ENCODE peak calls at places on chromosomes 3 and 15, in nine cellular contexts. One of them, this sample, is unnamed. For H3K4me1, the result is how much of the 10 kb centered on the place peaks cover.

GRCh38 chr3:79002465-79003372 is 765.1 kb downstream of the ROBO1 start:
- DNase-seq in kidney: no peak
- DNase-seq in heart left ventricle: no peak
- DNase-seq in A549: no peak
- DNase-seq in Peyer's patch: no peak
- DNase-seq in body of pancreas: no peak
- DNase-seq in CD8-positive, alpha-beta T cell: no peak
- DNase-seq in fibroblast of lung: no peak
- DNase-seq in hepatocyte: no peak
- DNase-seq in this sample: no peak

GRCh38 chr15:100373037-100373896 is 31.5 kb upstream of the ADAMTS17 start:
- DNase-seq in heart left ventricle: no peak
- DNase-seq in hepatocyte: peak
- DNase-seq in kidney: no peak
- DNase-seq in A549: no peak
- DNase-seq in fibroblast of lung: no peak
- DNase-seq in Peyer's patch: no peak
- DNase-seq in body of pancreas: peak
- DNase-seq in CD8-positive, alpha-beta T cell: no peak
- DNase-seq in this sample: no peak

GRCh38 chr3:8506611-8507061 is 5.0 kb downstream of the LMCD1 start:
- DNase-seq in Peyer's patch: no peak
- DNase-seq in A549: no peak
- DNase-seq in body of pancreas: no peak
- DNase-seq in CD8-positive, alpha-beta T cell: no peak
- DNase-seq in fibroblast of lung: peak
- DNase-seq in kidney: no peak
- DNase-seq in hepatocyte: no peak
- DNase-seq in heart left ventricle: no peak
- DNase-seq in this sample: no peak

GRCh38 chr15:50857763-50858162 is 50.7 kb upstream of the AP4E1 start:
- DNase-seq in body of pancreas: no peak
- DNase-seq in CD8-positive, alpha-beta T cell: no peak
- DNase-seq in heart left ventricle: no peak
- DNase-seq in kidney: no peak
- DNase-seq in Peyer's patch: no peak
- DNase-seq in A549: no peak
- DNase-seq in hepatocyte: peak
- DNase-seq in fibroblast of lung: no peak
- DNase-seq in this sample: no peak

GRCh38 chr3:85801955-85802354 is 843.2 kb downstream of the CADM2 start:
- DNase-seq in body of pancreas: no peak
- DNase-seq in heart left ventricle: no peak
- DNase-seq in CD8-positive, alpha-beta T cell: no peak
- DNase-seq in fibroblast of lung: peak
- DNase-seq in Peyer's patch: no peak
- DNase-seq in A549: peak
- DNase-seq in hepatocyte: peak
- DNase-seq in kidney: no peak
- DNase-seq in this sample: no peak

GRCh38 chr3:190384241-190384863 is 3.6 kb upstream of the CLDN16 start:
- DNase-seq in heart left ventricle: peak
- DNase-seq in kidney: no peak
- DNase-seq in hepatocyte: peak
- DNase-seq in A549: peak
- DNase-seq in fibroblast of lung: peak
- DNase-seq in Peyer's patch: no peak
- DNase-seq in body of pancreas: peak
- DNase-seq in CD8-positive, alpha-beta T cell: no peak
- DNase-seq in this sample: peak

GRCh38 chr3:177553586-177553985 is 356.3 kb upstream of the TBL1XR1 start:
- DNase-seq in Peyer's patch: no peak
- DNase-seq in fibroblast of lung: no peak
- DNase-seq in hepatocyte: no peak
- DNase-seq in CD8-positive, alpha-beta T cell: no peak
- DNase-seq in body of pancreas: no peak
- DNase-seq in kidney: no peak
- DNase-seq in heart left ventricle: no peak
- DNase-seq in A549: no peak
- DNase-seq in this sample: no peak

GRCh38 chr3:176202652-176203051 is 994.6 kb downstream of the TBL1XR1 start:
- DNase-seq in body of pancreas: no peak
- DNase-seq in kidney: no peak
- DNase-seq in CD8-positive, alpha-beta T cell: no peak
- DNase-seq in Peyer's patch: no peak
- DNase-seq in A549: no peak
- DNase-seq in fibroblast of lung: no peak
- DNase-seq in heart left ventricle: no peak
- DNase-seq in hepatocyte: no peak
- DNase-seq in this sample: no peak

GRCh38 chr15:98530570-98530969 is 117.8 kb upstream of the IGF1R start:
- DNase-seq in A549: no peak
- DNase-seq in hepatocyte: no peak
- DNase-seq in heart left ventricle: no peak
- DNase-seq in CD8-positive, alpha-beta T cell: no peak
- DNase-seq in fibroblast of lung: no peak
- DNase-seq in Peyer's patch: no peak
- DNase-seq in body of pancreas: no peak
- DNase-seq in kidney: no peak
- DNase-seq in this sample: no peak

GRCh38 chr3:8769088-8769822 is at the start of gene OXTR:
- DNase-seq in fibroblast of lung: peak
- DNase-seq in heart left ventricle: peak
- DNase-seq in CD8-positive, alpha-beta T cell: peak
- DNase-seq in hepatocyte: peak
- DNase-seq in kidney: peak
- DNase-seq in Peyer's patch: no peak
- DNase-seq in A549: peak
- DNase-seq in body of pancreas: peak
- DNase-seq in this sample: no peak

GRCh38 chr3:57654214-57654613 is 38.7 kb downstream of the DENND6A start:
- DNase-seq in A549: no peak
- DNase-seq in fibroblast of lung: no peak
- DNase-seq in CD8-positive, alpha-beta T cell: no peak
- DNase-seq in kidney: no peak
- DNase-seq in body of pancreas: no peak
- DNase-seq in heart left ventricle: no peak
- DNase-seq in hepatocyte: no peak
- DNase-seq in Peyer's patch: no peak
- DNase-seq in this sample: no peak

GRCh38 chr3:45917146-45917885 is 25.9 kb upstream of the CXCR6 start:
- DNase-seq in CD8-positive, alpha-beta T cell: no peak
- DNase-seq in heart left ventricle: no peak
- DNase-seq in body of pancreas: no peak
- DNase-seq in Peyer's patch: no peak
- DNase-seq in kidney: no peak
- DNase-seq in A549: no peak
- DNase-seq in fibroblast of lung: no peak
- DNase-seq in hepatocyte: no peak
- DNase-seq in this sample: no peak

GRCh38 chr3:112121577-112122547 is 11.2 kb downstream of the GCSAM start:
- DNase-seq in hepatocyte: no peak
- DNase-seq in kidney: no peak
- DNase-seq in body of pancreas: no peak
- DNase-seq in A549: no peak
- DNase-seq in heart left ventricle: no peak
- DNase-seq in Peyer's patch: no peak
- DNase-seq in CD8-positive, alpha-beta T cell: no peak
- DNase-seq in fibroblast of lung: no peak
- DNase-seq in this sample: no peak

GRCh38 chr15:51737538-51738305 is at the start of gene LYSMD2:
- DNase-seq in Peyer's patch: peak
- DNase-seq in A549: peak
- DNase-seq in CD8-positive, alpha-beta T cell: peak
- DNase-seq in fibroblast of lung: peak
- DNase-seq in heart left ventricle: peak
- DNase-seq in hepatocyte: peak
- DNase-seq in body of pancreas: peak
- DNase-seq in kidney: peak
- DNase-seq in this sample: no peak

GRCh38 chr15:33091983-33092688 is 102.4 kb downstream of the FMN1 start:
- DNase-seq in fibroblast of lung: no peak
- DNase-seq in hepatocyte: no peak
- DNase-seq in kidney: no peak
- DNase-seq in body of pancreas: no peak
- DNase-seq in Peyer's patch: peak
- DNase-seq in heart left ventricle: no peak
- DNase-seq in CD8-positive, alpha-beta T cell: no peak
- DNase-seq in A549: no peak
- DNase-seq in this sample: no peak

GRCh38 chr15:81291916-81292424 is 32.0 kb downstream of the STARD5 start:
- DNase-seq in Peyer's patch: no peak
- DNase-seq in fibroblast of lung: no peak
- DNase-seq in hepatocyte: no peak
- DNase-seq in A549: no peak
- DNase-seq in kidney: no peak
- DNase-seq in CD8-positive, alpha-beta T cell: no peak
- DNase-seq in body of pancreas: no peak
- DNase-seq in heart left ventricle: no peak
- DNase-seq in this sample: no peak
- H3K4me1 ChIP-seq in Peyer's patch: under half
- H3K4me1 ChIP-seq in fibroblast of lung: under half
- H3K4me1 ChIP-seq in hepatocyte: under half
- H3K4me1 ChIP-seq in A549: under half
- H3K4me1 ChIP-seq in kidney: under half
- H3K4me1 ChIP-seq in CD8-positive, alpha-beta T cell: half or more
- H3K4me1 ChIP-seq in body of pancreas: under half
- H3K4me1 ChIP-seq in heart left ventricle: under half
- H3K4me1 ChIP-seq in this sample: under half

GRCh38 chr3:53668872-53669271 is 174.5 kb downstream of the CACNA1D start:
- DNase-seq in Peyer's patch: no peak
- DNase-seq in body of pancreas: no peak
- DNase-seq in kidney: no peak
- DNase-seq in heart left ventricle: no peak
- DNase-seq in fibroblast of lung: no peak
- DNase-seq in CD8-positive, alpha-beta T cell: no peak
- DNase-seq in A549: no peak
- DNase-seq in hepatocyte: no peak
- DNase-seq in this sample: no peak
- TF ChIP-seq CTCF in Peyer's patch: no peak
- TF ChIP-seq CTCF in body of pancreas: no peak
- TF ChIP-seq CTCF in kidney: peak
- TF ChIP-seq CTCF in heart left ventricle: peak
- TF ChIP-seq CTCF in fibroblast of lung: peak
- TF ChIP-seq CTCF in CD8-positive, alpha-beta T cell: no peak
- TF ChIP-seq CTCF in A549: no peak
- TF ChIP-seq CTCF in hepatocyte: peak
- TF ChIP-seq CTCF in this sample: peak

GRCh38 chr3:105353485-105354161 is 13.1 kb upstream of the ALCAM start:
- DNase-seq in heart left ventricle: no peak
- DNase-seq in fibroblast of lung: peak
- DNase-seq in Peyer's patch: no peak
- DNase-seq in hepatocyte: peak
- DNase-seq in kidney: peak
- DNase-seq in A549: peak
- DNase-seq in body of pancreas: peak
- DNase-seq in CD8-positive, alpha-beta T cell: no peak
- DNase-seq in this sample: no peak

GRCh38 chr3:105356988-105357387 is 9.7 kb upstream of the ALCAM start:
- DNase-seq in heart left ventricle: no peak
- DNase-seq in kidney: no peak
- DNase-seq in A549: no peak
- DNase-seq in fibroblast of lung: no peak
- DNase-seq in hepatocyte: no peak
- DNase-seq in Peyer's patch: no peak
- DNase-seq in body of pancreas: no peak
- DNase-seq in CD8-positive, alpha-beta T cell: no peak
- DNase-seq in this sample: no peak

GRCh38 chr3:105354429-105354828 is 12.3 kb upstream of the ALCAM start:
- DNase-seq in fibroblast of lung: peak
- DNase-seq in heart left ventricle: no peak
- DNase-seq in A549: no peak
- DNase-seq in Peyer's patch: no peak
- DNase-seq in body of pancreas: no peak
- DNase-seq in CD8-positive, alpha-beta T cell: no peak
- DNase-seq in kidney: no peak
- DNase-seq in hepatocyte: no peak
- DNase-seq in this sample: no peak

GRCh38 chr3:105352976-105353375 is 13.7 kb upstream of the ALCAM start:
- DNase-seq in kidney: no peak
- DNase-seq in fibroblast of lung: peak
- DNase-seq in CD8-positive, alpha-beta T cell: no peak
- DNase-seq in A549: no peak
- DNase-seq in hepatocyte: no peak
- DNase-seq in heart left ventricle: no peak
- DNase-seq in body of pancreas: no peak
- DNase-seq in Peyer's patch: no peak
- DNase-seq in this sample: no peak

GRCh38 chr3:105355355-105356063 is 11.2 kb upstream of the ALCAM start:
- DNase-seq in heart left ventricle: no peak
- DNase-seq in A549: no peak
- DNase-seq in hepatocyte: no peak
- DNase-seq in kidney: no peak
- DNase-seq in body of pancreas: no peak
- DNase-seq in Peyer's patch: no peak
- DNase-seq in CD8-positive, alpha-beta T cell: no peak
- DNase-seq in fibroblast of lung: peak
- DNase-seq in this sample: peak
- H3K4me1 ChIP-seq in heart left ventricle: under half
- H3K4me1 ChIP-seq in A549: under half
- H3K4me1 ChIP-seq in hepatocyte: under half
- H3K4me1 ChIP-seq in kidney: under half
- H3K4me1 ChIP-seq in body of pancreas: under half
- H3K4me1 ChIP-seq in Peyer's patch: under half
- H3K4me1 ChIP-seq in CD8-positive, alpha-beta T cell: under half
- H3K4me1 ChIP-seq in fibroblast of lung: under half
- H3K4me1 ChIP-seq in this sample: half or more

GRCh38 chr3:195579281-195579680 is 4.5 kb downstream of the APOD start:
- DNase-seq in Peyer's patch: no peak
- DNase-seq in fibroblast of lung: no peak
- DNase-seq in body of pancreas: no peak
- DNase-seq in A549: no peak
- DNase-seq in heart left ventricle: no peak
- DNase-seq in hepatocyte: no peak
- DNase-seq in CD8-positive, alpha-beta T cell: no peak
- DNase-seq in kidney: no peak
- DNase-seq in this sample: no peak

GRCh38 chr3:195583831-195584542 is at the start of gene APOD:
- DNase-seq in hepatocyte: peak
- DNase-seq in CD8-positive, alpha-beta T cell: no peak
- DNase-seq in kidney: no peak
- DNase-seq in heart left ventricle: peak
- DNase-seq in body of pancreas: peak
- DNase-seq in fibroblast of lung: peak
- DNase-seq in A549: peak
- DNase-seq in Peyer's patch: no peak
- DNase-seq in this sample: peak

GRCh38 chr3:195580733-195581443 is 2.9 kb downstream of the APOD start:
- DNase-seq in fibroblast of lung: peak
- DNase-seq in kidney: no peak
- DNase-seq in body of pancreas: no peak
- DNase-seq in hepatocyte: no peak
- DNase-seq in heart left ventricle: no peak
- DNase-seq in A549: no peak
- DNase-seq in Peyer's patch: no peak
- DNase-seq in CD8-positive, alpha-beta T cell: no peak
- DNase-seq in this sample: no peak

GRCh38 chr3:195584543-195584870 is 767 bp upstream of the APOD start:
- DNase-seq in Peyer's patch: no peak
- DNase-seq in body of pancreas: no peak
- DNase-seq in heart left ventricle: no peak
- DNase-seq in CD8-positive, alpha-beta T cell: no peak
- DNase-seq in hepatocyte: no peak
- DNase-seq in kidney: no peak
- DNase-seq in A549: no peak
- DNase-seq in fibroblast of lung: no peak
- DNase-seq in this sample: no peak

GRCh38 chr3:195582947-195583346 is 793 bp downstream of the APOD start:
- DNase-seq in kidney: no peak
- DNase-seq in heart left ventricle: no peak
- DNase-seq in Peyer's patch: no peak
- DNase-seq in body of pancreas: no peak
- DNase-seq in fibroblast of lung: no peak
- DNase-seq in CD8-positive, alpha-beta T cell: no peak
- DNase-seq in A549: peak
- DNase-seq in hepatocyte: no peak
- DNase-seq in this sample: no peak
- TF ChIP-seq CTCF in kidney: no peak
- TF ChIP-seq CTCF in heart left ventricle: no peak
- TF ChIP-seq CTCF in Peyer's patch: no peak
- TF ChIP-seq CTCF in body of pancreas: no peak
- TF ChIP-seq CTCF in fibroblast of lung: no peak
- TF ChIP-seq CTCF in CD8-positive, alpha-beta T cell: no peak
- TF ChIP-seq CTCF in A549: no peak
- TF ChIP-seq CTCF in hepatocyte: no peak
- TF ChIP-seq CTCF in this sample: no peak